ENCODE peak calls at places on chromosome 20, in four cellular contexts. G, L, Z and Q are unnamed samples.

GRCh38 chr20:61436674-61437279 is 184.7 kb downstream of the CDH4 start:
- DNase-seq in Z (no peak), L (peak), G (peak), Q (no peak)

GRCh38 chr20:11159728-11160127 is 485.9 kb upstream of the JAG1 start:
- DNase-seq in L (no peak), Z (peak), G (peak), Q (no peak)

GRCh38 chr20:4978050-4978918 is 23.0 kb downstream of the SLC23A2 start:
- DNase-seq in Z (no peak), G (no peak), L (no peak), Q (no peak)

GRCh38 chr20:50191065-50191565 is 485 bp downstream of the CEBPB start:
- DNase-seq in Z (peak), L (peak), G (peak), Q (no peak)

GRCh38 chr20:54228841-54229240 is 21.0 kb downstream of the PFDN4 start:
- DNase-seq in G (peak), Z (no peak), L (no peak), Q (no peak)

GRCh38 chr20:13220857-13221297 is at the start of gene ISM1:
- DNase-seq in G (peak), Z (peak), L (no peak), Q (no peak)

GRCh38 chr20:56391037-56391436 is 978 bp downstream of the AURKA start:
- DNase-seq in Z (no peak), L (no peak), G (peak), Q (no peak)

GRCh38 chr20:21715193-21715881 is 9.9 kb downstream of the PAX1 start:
- DNase-seq in L (no peak), Z (no peak), G (no peak), Q (no peak)

GRCh38 chr20:19783966-19784401 is 25.9 kb downstream of the RIN2 start:
- DNase-seq in G (peak), L (peak), Z (no peak), Q (peak)

GRCh38 chr20:11849976-11850670 is 67.6 kb upstream of the BTBD3 start:
- DNase-seq in G (peak), Z (no peak), L (peak), Q (no peak)

GRCh38 chr20:50281831-50282591 is 91.4 kb downstream of the CEBPB start:
- DNase-seq in Z (no peak), L (no peak), G (no peak), Q (no peak)

GRCh38 chr20:2610941-2611720 is 41.3 kb upstream of the NOP56 start:
- DNase-seq in L (no peak), Z (no peak), G (no peak), Q (no peak)

GRCh38 chr20:38714308-38714707 is 10.0 kb upstream of the SLC32A1 start:
- DNase-seq in G (no peak), Z (no peak), L (no peak), Q (no peak)

GRCh38 chr20:52313335-52313963 is 121.9 kb upstream of the ZFP64 start:
- DNase-seq in G (peak), Z (peak), L (no peak), Q (peak)

GRCh38 chr20:60101201-60101893 is 143.1 kb downstream of the CDH26 start:
- DNase-seq in L (no peak), G (no peak), Z (no peak), Q (no peak)

GRCh38 chr20:59044295-59044694 is 1.7 kb upstream of the PRELID3B start:
- DNase-seq in G (no peak), Z (no peak), L (no peak), Q (no peak)

GRCh38 chr20:17752452-17752851 is 52.7 kb downstream of the BANF2 start:
- DNase-seq in L (no peak), Z (no peak), G (no peak), Q (no peak)

GRCh38 chr20:16520154-16520553 is 53.1 kb downstream of the KIF16B start:
- DNase-seq in Z (no peak), L (no peak), G (no peak), Q (no peak)

GRCh38 chr20:58454460-58454859 is 60.7 kb downstream of the APCDD1L start:
- DNase-seq in G (no peak), Z (no peak), L (no peak), Q (no peak)

GRCh38 chr20:21101453-21102251 is 4.5 kb downstream of the LINC00237 start:
- DNase-seq in Z (peak), G (no peak), L (no peak), Q (no peak)

GRCh38 chr20:36861875-36862801 is 13.8 kb upstream of the TLDC2 start:
- DNase-seq in L (peak), G (peak), Z (peak), Q (peak)

GRCh38 chr20:37202267-37202943 is 23.1 kb upstream of the MROH8 start:
- DNase-seq in G (peak), L (no peak), Z (peak), Q (no peak)

GRCh38 chr20:35511814-35512420 is 17.5 kb downstream of the C20orf173 start:
- DNase-seq in L (no peak), G (peak), Z (peak), Q (no peak)

GRCh38 chr20:41177636-41178035 is 40.3 kb downstream of the PLCG1 start:
- DNase-seq in L (peak), Z (peak), G (peak), Q (no peak)

GRCh38 chr20:40897177-40897700 is 131.4 kb upstream of the TOP1 start:
- DNase-seq in G (no peak), L (peak), Z (peak), Q (no peak)

GRCh38 chr20:36543187-36544133 is 2.1 kb downstream of the MYL9 start:
- DNase-seq in G (no peak), L (no peak), Z (no peak), Q (no peak)

GRCh38 chr20:32017711-32018251 is 7.5 kb downstream of the CCM2L start:
- DNase-seq in L (no peak), G (peak), Z (peak), Q (peak)

GRCh38 chr20:23918896-23919295 is 39.3 kb upstream of the CST5 start:
- DNase-seq in Z (no peak), G (no peak), L (no peak), Q (no peak)

GRCh38 chr20:45934046-45934586 is 367 bp upstream of the PCIF1 start:
- DNase-seq in Z (peak), L (peak), G (no peak), Q (no peak)

GRCh38 chr20:60820149-60820548 is 431.9 kb upstream of the CDH4 start:
- DNase-seq in L (no peak), G (no peak), Z (no peak), Q (no peak)

GRCh38 chr20:61871160-61871559 is 194.5 kb downstream of the TAF4 start:
- DNase-seq in G (no peak), Z (no peak), L (no peak), Q (no peak)

GRCh38 chr20:25865715-25866656 is 169.3 kb upstream of the ZNF337 start:
- DNase-seq in L (peak), Z (peak), G (peak), Q (peak)

GRCh38 chr20:59322813-59323469 is 22.5 kb downstream of the EDN3 start:
- DNase-seq in Z (no peak), G (no peak), L (no peak), Q (no peak)

GRCh38 chr20:44566018-44566417 is 16.4 kb upstream of the PKIG start:
- DNase-seq in L (no peak), Z (no peak), G (no peak), Q (no peak)

GRCh38 chr20:25745100-25745499 is 48.4 kb upstream of the ZNF337 start:
- DNase-seq in L (no peak), Z (no peak), G (no peak), Q (no peak)

GRCh38 chr20:17650301-17650761 is 31.7 kb downstream of the RRBP1 start:
- DNase-seq in L (no peak), G (no peak), Z (no peak), Q (no peak)

GRCh38 chr20:42461321-42461720 is 728.4 kb downstream of the PTPRT start:
- DNase-seq in L (no peak), Z (no peak), G (no peak), Q (no peak)

DNA sequence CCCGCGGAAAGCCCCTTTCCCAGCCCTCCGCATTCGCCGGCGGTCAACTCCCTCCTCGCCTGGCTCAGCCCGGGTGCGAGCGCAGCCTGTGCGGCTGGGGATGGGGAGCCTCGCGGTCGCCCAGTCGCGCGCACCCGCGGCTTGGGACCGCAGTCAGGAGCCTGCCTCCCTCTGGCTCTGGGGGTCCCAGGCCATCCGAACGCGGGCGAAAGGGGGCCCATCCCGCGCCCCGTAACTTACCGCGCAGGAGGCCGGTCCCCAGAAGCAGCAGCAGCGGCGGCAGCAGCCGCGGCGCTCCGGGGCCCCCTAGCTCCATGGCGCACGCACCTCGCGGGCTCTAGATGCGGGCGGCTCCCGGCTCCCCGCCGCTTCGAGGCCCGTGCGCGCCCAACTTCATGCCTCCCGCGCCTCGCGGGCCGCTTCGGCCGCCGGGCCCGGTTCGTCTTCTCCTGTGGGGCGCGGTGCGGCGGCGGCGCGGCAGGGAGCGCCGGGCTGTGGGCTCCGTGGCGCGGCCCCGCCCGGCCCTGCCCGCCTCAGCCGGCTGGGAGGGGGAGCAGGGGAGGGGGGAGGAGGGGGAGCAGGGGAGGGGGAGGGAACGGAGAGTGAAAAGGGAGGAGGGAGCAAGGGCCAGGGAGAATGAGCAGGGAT is at the start of gene CHRNA4:
- DNase-seq in L (no peak), Z (peak), G (no peak), Q (no peak)
- H3K4me3 ChIP-seq in L (no peak), Z (no peak), G (no peak), Q (no peak)

DNA sequence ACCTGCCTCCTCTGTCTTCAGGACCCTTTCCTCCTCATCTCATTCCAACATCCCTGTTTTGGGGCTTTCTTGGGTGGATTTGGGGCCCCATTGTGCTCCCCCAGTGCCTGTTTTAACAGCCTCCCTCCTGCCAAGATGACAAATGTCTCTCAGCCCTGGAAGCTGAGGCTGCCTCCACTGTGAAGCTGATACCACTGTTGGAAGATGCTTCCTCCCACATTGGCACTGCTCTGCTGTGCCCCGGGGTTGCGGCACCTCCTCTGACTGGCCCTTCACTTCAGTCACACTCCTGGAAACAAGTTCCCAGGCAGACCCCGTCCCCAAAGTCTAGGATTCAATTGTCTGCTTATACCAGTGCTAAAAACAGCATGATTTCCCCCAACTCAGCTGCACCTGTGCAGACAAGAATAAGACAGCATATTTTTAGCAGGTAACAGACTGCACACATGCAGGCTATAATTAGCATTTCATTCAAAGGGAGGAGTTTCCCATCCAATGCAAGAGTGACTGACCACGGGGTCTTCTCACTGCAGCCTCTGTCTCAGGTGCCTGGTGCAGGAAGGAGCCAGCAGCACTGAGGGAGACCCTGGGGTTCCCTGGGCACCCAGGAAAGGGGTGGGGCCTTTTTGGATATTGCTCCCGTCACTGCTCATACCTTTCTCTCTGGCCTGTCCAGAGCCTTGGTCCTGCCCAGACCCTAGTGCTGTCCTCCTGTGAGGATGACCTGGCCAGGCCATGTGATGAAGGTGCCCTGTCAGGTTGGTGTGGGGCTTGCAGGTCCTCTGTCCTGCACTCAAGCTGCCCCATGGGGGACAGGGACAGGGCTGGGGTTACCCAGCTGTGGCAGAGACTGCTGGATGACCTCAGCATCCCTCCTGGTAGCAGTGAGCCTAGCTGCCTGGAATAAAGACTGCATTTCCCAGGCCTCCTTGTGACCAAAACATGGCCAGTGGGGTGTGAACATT is 31.5 kb upstream of the SULF2 start:
- DNase-seq in G (peak), L (peak), Z (no peak), Q (no peak)
- TF ChIP-seq CTCF in G (no peak), L (no peak), Z (no peak), Q (no peak)

GRCh38 chr20:6680854-6681253 is 86.6 kb upstream of the BMP2 start:
- DNase-seq in L (no peak), Z (no peak), G (no peak), Q (no peak)

GRCh38 chr20:6683346-6683977 is 84.0 kb upstream of the BMP2 start:
- DNase-seq in L (no peak), Z (no peak), G (no peak), Q (no peak)

GRCh38 chr20:6686171-6686570 is 81.3 kb upstream of the BMP2 start:
- DNase-seq in G (no peak), L (no peak), Z (no peak), Q (no peak)

GRCh38 chr20:6689339-6689973 is 78.0 kb upstream of the BMP2 start:
- DNase-seq in Z (no peak), G (no peak), L (no peak), Q (no peak)

DNA sequence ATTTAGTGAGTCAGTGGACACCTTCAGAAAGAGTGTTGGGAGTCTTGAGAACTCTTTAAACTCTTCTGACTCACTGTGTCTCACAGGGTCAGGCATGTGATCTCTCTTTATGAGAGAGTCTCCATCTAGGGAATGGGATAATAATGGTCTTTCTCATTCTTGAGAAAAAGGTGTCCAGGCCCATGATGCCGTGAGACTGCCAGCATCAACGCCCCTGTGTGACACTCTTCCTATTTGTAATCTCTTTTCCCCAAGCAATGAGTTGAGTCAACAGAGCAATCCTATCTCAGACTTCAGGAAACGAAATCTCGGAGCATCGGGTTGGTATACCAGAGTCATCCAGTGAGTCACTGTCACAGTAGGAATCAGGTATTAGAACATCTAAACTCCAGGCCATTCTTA is 82.3 kb upstream of the BMP2 start:
- DNase-seq in Z (no peak), L (no peak), G (peak), Q (no peak)
- H3K4me3 ChIP-seq in Z (no peak), L (no peak), G (no peak), Q (no peak)

GRCh38 chr20:62892348-62893304 is 31.0 kb upstream of the TCFL5 start:
- DNase-seq in L (peak), G (no peak), Z (no peak), Q (no peak)
- TF ChIP-seq CTCF in L (no peak), G (no peak), Z (no peak), Q (no peak)